ENCODE peak calls at places on chromosome X, in seven cellular contexts. U is ELF-1, I is dermis blood vessel endothelial cell, Z is NCI-H2029, S is heart right ventricle, N is HEK293T, O is tibial nerve. F is an unnamed sample.

GRCh38 chrX:72381439-72382198 is 75.9 kb upstream of the CITED1 start:
- DNase-seq in O (no peak), N (no peak), S (no peak), I (peak), Z (no peak), U (no peak), F (no peak)

GRCh38 chrX:39476596-39476995 is 621.2 kb downstream of the BCOR start:
- DNase-seq in O (no peak), N (no peak), U (peak), S (peak), I (no peak), Z (no peak), F (no peak)

GRCh38 chrX:133191739-133192039 is 26.5 kb downstream of the TFDP3 start:
- DNase-seq in I (no peak), O (no peak), N (no peak), S (no peak), U (no peak), Z (no peak), F (no peak)

GRCh38 chrX:72121381-72121780 is 10.3 kb downstream of the RTL5 start:
- DNase-seq in Z (no peak), O (peak), N (no peak), S (peak), U (no peak), I (peak), F (peak)

GRCh38 chrX:38232287-38232686 is 11.6 kb upstream of the SRPX start:
- DNase-seq in I (no peak), S (no peak), U (no peak), N (no peak), O (no peak), Z (no peak), F (no peak)

GRCh38 chrX:51614353-51614752 is 4.4 kb downstream of the CENPVL3 start:
- DNase-seq in Z (no peak), N (peak), U (peak), I (peak), S (no peak), O (no peak), F (peak)

GRCh38 chrX:10482262-10482661 is 138.1 kb downstream of the MID1 start:
- DNase-seq in Z (no peak), S (peak), U (no peak), N (no peak), I (peak), O (peak), F (no peak)

GRCh38 chrX:84156831-84157230 is 31.2 kb downstream of the RPS6KA6 start:
- DNase-seq in O (no peak), Z (no peak), S (no peak), N (no peak), I (no peak), U (no peak), F (no peak)

GRCh38 chrX:57451426-57452020 is 140.3 kb upstream of the ZXDB start:
- DNase-seq in O (no peak), U (no peak), N (no peak), I (peak), S (no peak), Z (no peak), F (no peak)

GRCh38 chrX:30888526-30889146 is 418 bp downstream of the TAB3 start:
- DNase-seq in N (peak), S (no peak), U (peak), Z (no peak), I (peak), O (no peak), F (peak)

GRCh38 chrX:43868791-43869190 is 13.5 kb downstream of the MAOB start:
- DNase-seq in N (no peak), I (no peak), O (no peak), Z (no peak), S (no peak), U (no peak), F (no peak)

F was measured in A172.